ENCODE peak calls at places on chromosome 11, in eight cellular contexts. X is mucosa of descending colon, O is SK-N-MC, A is iPS DF 6.9, C is endodermal cell, P is aorta, Y is A549, W is heart right ventricle. D is an unnamed sample.

GRCh38 chr11:8286886-8287285 is 23.2 kb upstream of the LMO1 start:
- DNase-seq in O (no peak), Y (no peak), C (no peak), A (no peak), X (no peak), P (peak; percentile 23), W (no peak), D (no peak)

GRCh38 chr11:73312806-73313403 is 4.8 kb downstream of the ARHGEF17 start:
- DNase-seq in C (no peak), X (no peak), Y (no peak), A (no peak), P (no peak), W (no peak), O (no peak), D (no peak)

GRCh38 chr11:116725434-116726221 is 47.2 kb downstream of the BUD13 start:
- DNase-seq in C (no peak), Y (no peak), W (no peak), O (no peak), X (no peak), P (peak; percentile 80), A (no peak), D (no peak)

GRCh38 chr11:121071456-121072236 is 29.4 kb upstream of the TECTA start:
- DNase-seq in O (no peak), W (no peak), Y (no peak), X (no peak), P (no peak), C (peak; percentile 43), A (peak; percentile 11), D (no peak)

GRCh38 chr11:70297341-70297740 is 26.9 kb downstream of the PPFIA1 start:
- DNase-seq in X (no peak), O (no peak), Y (no peak), W (no peak), A (no peak), P (no peak), C (no peak), D (no peak)

GRCh38 chr11:115528217-115528616 is 24.0 kb upstream of the CADM1 start:
- DNase-seq in C (peak; percentile 57), O (no peak), A (no peak), Y (no peak), P (no peak), W (no peak), X (no peak), D (no peak)

GRCh38 chr11:17760102-17761029 is 25.8 kb downstream of the KCNC1 start:
- DNase-seq in O (no peak), W (peak; percentile 43), C (peak; percentile 94), Y (peak; percentile 57), A (peak; percentile 77), X (peak; percentile 50), P (no peak), D (peak; percentile 28)

GRCh38 chr11:65851083-65851579 is 6.8 kb downstream of the CFL1 start:
- DNase-seq in W (no peak), X (no peak), Y (no peak), C (peak; percentile 94), P (peak; percentile 56), O (no peak), A (no peak), D (no peak)

GRCh38 chr11:69682221-69682620 is 7.1 kb upstream of the LTO1 start:
- DNase-seq in A (no peak), X (no peak), W (no peak), Y (no peak), P (peak; percentile 30), O (no peak), C (no peak), D (no peak)

GRCh38 chr11:98003606-98004371 is 1017.0 kb upstream of the CNTN5 start:
- DNase-seq in P (no peak), A (no peak), W (no peak), X (no peak), C (no peak), Y (no peak), O (no peak), D (no peak)

GRCh38 chr11:2789331-2789730 is 89.5 kb upstream of the KCNQ1OT1 start:
- DNase-seq in Y (no peak), X (peak; percentile 13), P (peak; percentile 69), C (no peak), A (no peak), O (no peak), W (no peak), D (no peak)

GRCh38 chr11:27234043-27234668 is 128.9 kb downstream of the CCDC34 start:
- DNase-seq in Y (peak; percentile 52), O (no peak), A (no peak), P (peak; percentile 76), X (peak; percentile 57), C (no peak), W (no peak), D (no peak)

GRCh38 chr11:94775576-94776327 is 7.6 kb downstream of the AMOTL1 start:
- DNase-seq in W (no peak), C (no peak), O (no peak), P (no peak), X (no peak), Y (no peak), A (no peak), D (no peak)

GRCh38 chr11:58576792-58577440 is 1.3 kb upstream of the LPXN start:
- DNase-seq in P (no peak), A (no peak), W (no peak), X (no peak), Y (no peak), O (no peak), C (no peak), D (peak; percentile 15)

GRCh38 chr11:65150513-65151271 is 16.4 kb upstream of the SYVN1 start:
- DNase-seq in P (peak; percentile 95), W (peak; percentile 81), X (peak; percentile 92), O (no peak), A (no peak), Y (peak; percentile 95), C (peak; percentile 66), D (peak; percentile 64)

GRCh38 chr11:77124488-77124887 is 3.6 kb upstream of the MYO7A start:
- DNase-seq in X (peak; percentile 34), W (no peak), O (no peak), Y (no peak), P (no peak), A (no peak), C (no peak), D (no peak)

GRCh38 chr11:50073113-50074105 is 40.7 kb downstream of the OR4C45 start:
- DNase-seq in C (no peak), O (no peak), P (no peak), A (no peak), W (no peak), Y (no peak), X (no peak), D (no peak)
- H3K9me3 ChIP-seq in C (peaks cover 47% of the 10 kb centered on the region), O (no peaks in the 10 kb centered on the region), P (no peaks in the 10 kb centered on the region), A (peaks cover 45% of the 10 kb centered on the region), W (no peaks in the 10 kb centered on the region), Y (no peaks in the 10 kb centered on the region), X (peaks cover 70% of the 10 kb centered on the region), D (no peaks in the 10 kb centered on the region)

GRCh38 chr11:67627788-67628624 is 1.7 kb downstream of the NUDT8 start:
- DNase-seq in O (no peak), A (no peak), C (peak; percentile 86), P (peak; percentile 70), W (peak; percentile 14), X (peak; percentile 56), Y (no peak), D (no peak)
- H3K4me3 ChIP-seq in O (no peak overlapping the region), A (no peak overlapping the region), C (no peak overlapping the region), P (no peak overlapping the region), W (no peak overlapping the region), X (no peak overlapping the region), Y (no peak overlapping the region), D (no peak overlapping the region)

GRCh38 chr11:134724779-134725140 is 312.7 kb upstream of the B3GAT1 start:
- DNase-seq in C (no peak), W (no peak), X (no peak), Y (no peak), O (no peak), P (no peak), A (no peak), D (no peak)
- H3K9me3 ChIP-seq in C (no peaks in the 10 kb centered on the region), W (no peaks in the 10 kb centered on the region), X (no peaks in the 10 kb centered on the region), Y (no peaks in the 10 kb centered on the region), O (no peaks in the 10 kb centered on the region), P (no peaks in the 10 kb centered on the region), A (no peaks in the 10 kb centered on the region), D (no peaks in the 10 kb centered on the region)

GRCh38 chr11:7020183-7020917 is at the start of the genes NLRP14 and ZNF214:
- DNase-seq in P (peak; percentile 98), Y (peak; percentile 91), W (peak; percentile 91), X (peak; percentile 93), A (peak; percentile 70), C (peak; percentile 98), O (peak; percentile 5), D (peak; percentile 90)
- H3K4me3 ChIP-seq in P (peak within 1 kb of the TSS; percentile 57), Y (peak within 1 kb of the TSS; percentile 68), W (peak within 1 kb of the TSS; percentile 61), X (peak within 1 kb of the TSS; percentile 38), A (peak within 1 kb of the TSS; percentile 67), C (peak within 1 kb of the TSS; percentile 98), O (peak within 1 kb of the TSS; percentile 72), D (peak within 1 kb of the TSS; percentile 97)

GRCh38 chr11:125797641-125798040 is 9.7 kb downstream of the PATE3 start:
- DNase-seq in X (no peak), C (peak; percentile 71), Y (no peak), W (no peak), P (no peak), A (no peak), O (no peak), D (no peak)

GRCh38 chr11:125802387-125802786 is 14.5 kb downstream of the PATE3 start:
- DNase-seq in P (no peak), Y (no peak), A (no peak), C (no peak), O (no peak), X (no peak), W (no peak), D (no peak)

GRCh38 chr11:125799808-125800207 is 11.9 kb downstream of the PATE3 start:
- DNase-seq in Y (no peak), O (no peak), C (no peak), W (no peak), P (no peak), X (no peak), A (no peak), D (no peak)
- H3K9me3 ChIP-seq in Y (peaks cover 11% of the 10 kb centered on the region), O (no peaks in the 10 kb centered on the region), C (peaks cover 31% of the 10 kb centered on the region), W (peaks cover 3% of the 10 kb centered on the region), P (peaks cover 10% of the 10 kb centered on the region), X (peaks cover 29% of the 10 kb centered on the region), A (no peaks in the 10 kb centered on the region), D (peaks cover 57% of the 10 kb centered on the region)